ENCODE peak calls at places on chromosomes 4 and X, in five cellular contexts. M is GM12878, S is transverse colon, I is stomach, C is ovary. J is an unnamed sample.

GRCh38 chr4:151097759-151098158 is 1.7 kb upstream of the RPS3A start:
- DNase-seq in M (no peak), S (no peak), I (no peak), C (no peak), J (no peak)

GRCh38 chr4:8391972-8392371 is 48.6 kb downstream of the ACOX3 start:
- DNase-seq in M (peak; percentile 60), S (peak; percentile 53), I (no peak), C (peak; percentile 76), J (no peak)

GRCh38 chrX:39260965-39261364 is 459.7 kb downstream of the MID1IP1 start:
- DNase-seq in M (no peak), S (no peak), I (no peak), C (no peak), J (no peak)

GRCh38 chrX:153878969-153879653 is 6.9 kb downstream of the L1CAM start:
- DNase-seq in M (no peak), S (no peak), I (no peak), C (no peak), J (no peak)

GRCh38 chrX:69489625-69490024 is 14.5 kb upstream of the NALF2 start:
- DNase-seq in M (no peak), S (no peak), I (no peak), C (no peak), J (no peak)

GRCh38 chrX:111071542-111072277 is 24.3 kb upstream of the PAK3 start:
- DNase-seq in M (no peak), S (no peak), I (no peak), C (no peak), J (no peak)

GRCh38 chr4:39096847-39097246 is 34.8 kb downstream of the KLHL5 start:
- DNase-seq in M (no peak), S (no peak), I (no peak), C (no peak), J (no peak)

GRCh38 chrX:71919886-71920285 is 9.2 kb downstream of the NHSL2 start:
- DNase-seq in M (no peak), S (no peak), I (no peak), C (no peak), J (no peak)

GRCh38 chrX:28851871-28852270 is 264.6 kb downstream of the IL1RAPL1 start:
- DNase-seq in M (no peak), S (no peak), I (no peak), C (no peak), J (no peak)

DNA sequence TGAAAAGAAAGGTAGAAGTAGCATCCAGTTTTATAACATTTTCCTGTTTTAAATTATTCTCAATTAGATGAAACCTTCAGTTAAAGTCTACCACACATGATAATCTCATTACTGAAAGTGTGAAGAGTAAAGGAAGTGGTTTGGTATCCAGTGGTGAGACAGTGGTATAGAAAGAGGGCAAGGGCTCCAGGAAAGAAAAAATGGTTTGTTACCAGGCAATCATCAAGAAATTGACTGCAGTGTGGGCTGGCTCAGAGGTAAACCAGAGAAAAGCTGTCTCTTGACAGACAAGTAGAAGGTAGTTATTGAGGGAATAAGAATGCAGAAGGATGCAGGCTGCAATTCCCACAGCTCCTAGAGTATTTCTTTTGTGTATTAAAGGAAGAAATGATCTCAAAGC is 406.2 kb downstream of the TLL1 start:
- DNase-seq in M (no peak), S (no peak), I (no peak), C (no peak), J (no peak)
- TF ChIP-seq EP300 in M (no peak), S (no peak), I (no peak), C (no peak), J (no peak)

DNA sequence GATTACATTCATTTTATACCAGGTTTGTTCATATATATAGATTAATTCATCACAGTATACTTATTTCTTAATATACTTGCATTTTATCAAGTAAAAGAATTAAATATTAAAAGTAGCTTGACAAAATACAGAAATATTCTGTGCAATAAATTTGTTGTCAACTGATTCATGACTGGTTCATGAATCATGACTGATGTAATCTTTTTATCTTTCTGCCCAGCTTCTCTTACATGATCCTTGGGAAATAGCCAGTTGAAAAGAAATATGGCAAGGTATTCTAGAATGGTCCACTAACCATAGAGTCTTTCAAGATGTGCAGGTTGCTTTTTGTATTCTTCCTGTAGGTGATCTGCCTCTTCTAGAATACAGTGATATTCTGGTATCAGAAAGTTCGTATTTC is 4.2 kb upstream of the CCNA2 start:
- DNase-seq in M (no peak), S (no peak), I (no peak), C (no peak), J (no peak)
- TF ChIP-seq EP300 in M (no peak), S (no peak), I (no peak), C (no peak), J (no peak)

DNA sequence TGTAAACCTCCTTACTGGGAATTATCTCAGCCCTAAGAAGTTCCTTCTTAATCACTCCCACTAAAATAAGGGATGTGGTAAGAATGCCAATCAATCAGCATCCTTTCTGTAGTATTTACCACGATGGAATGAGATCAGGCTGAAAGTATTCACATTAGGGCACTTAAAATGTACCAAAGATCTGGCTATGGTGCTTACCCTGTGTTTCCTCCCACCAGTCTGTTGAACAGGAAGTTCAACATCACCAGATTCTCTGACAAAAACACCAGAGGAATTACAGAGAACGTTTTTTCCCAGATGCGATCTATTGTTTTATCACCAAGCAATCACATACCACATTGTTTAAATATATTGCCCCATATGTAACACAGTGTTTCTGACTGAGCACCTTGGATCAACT is 2.1 kb upstream of the CLCN3 start:
- DNase-seq in M (no peak), S (no peak), I (no peak), C (no peak), J (no peak)
- TF ChIP-seq EP300 in M (no peak), S (no peak), I (no peak), C (no peak), J (no peak)

GRCh38 chr4:137610960-137611359 is 78.7 kb upstream of the PCDH18 start:
- DNase-seq in M (no peak), S (no peak), I (no peak), C (no peak), J (no peak)

GRCh38 chr4:137609693-137610450 is 77.6 kb upstream of the PCDH18 start:
- DNase-seq in M (no peak), S (no peak), I (no peak), C (no peak), J (no peak)

GRCh38 chr4:137611998-137612700 is 79.9 kb upstream of the PCDH18 start:
- DNase-seq in M (no peak), S (no peak), I (no peak), C (no peak), J (no peak)

GRCh38 chr4:137602401-137602800 is 70.1 kb upstream of the PCDH18 start:
- DNase-seq in M (no peak), S (no peak), I (no peak), C (no peak), J (no peak)

GRCh38 chr4:137608085-137608484 is 75.8 kb upstream of the PCDH18 start:
- DNase-seq in M (no peak), S (no peak), I (no peak), C (no peak), J (no peak)
- TF ChIP-seq EP300 in M (no peak), S (no peak), I (no peak), C (no peak), J (no peak)

GRCh38 chr4:148163011-148163410 is 279.2 kb downstream of the NR3C2 start:
- DNase-seq in M (no peak), S (no peak), I (no peak), C (no peak), J (no peak)

GRCh38 chr4:148161601-148162000 is 280.6 kb downstream of the NR3C2 start:
- DNase-seq in M (no peak), S (no peak), I (no peak), C (no peak), J (no peak)

GRCh38 chr4:148166132-148166531 is 276.1 kb downstream of the NR3C2 start:
- DNase-seq in M (no peak), S (no peak), I (no peak), C (no peak), J (no peak)

GRCh38 chr4:148162554-148162953 is 279.7 kb downstream of the NR3C2 start:
- DNase-seq in M (no peak), S (no peak), I (no peak), C (no peak), J (no peak)

DNA sequence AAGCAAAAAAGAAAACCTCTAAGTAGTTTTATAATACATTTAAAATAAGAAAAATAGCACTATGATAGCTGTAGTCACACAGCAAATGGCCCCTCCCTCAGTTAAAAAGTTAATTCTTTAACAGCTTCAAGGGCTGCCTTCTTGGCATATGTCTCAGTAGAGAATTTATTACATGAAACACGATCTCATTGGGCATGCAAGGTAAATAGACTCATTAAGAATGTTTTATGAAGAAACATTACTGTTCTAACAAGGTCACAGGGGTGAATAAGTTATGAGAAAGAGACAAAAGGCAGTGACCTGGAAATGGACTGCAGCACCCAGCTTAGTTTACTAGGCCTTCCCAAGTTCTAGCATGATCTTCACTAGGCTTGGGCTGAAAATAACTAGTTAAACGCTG is 277.7 kb downstream of the NR3C2 start:
- DNase-seq in M (no peak), S (no peak), I (no peak), C (no peak), J (no peak)
- TF ChIP-seq EP300 in M (no peak), S (no peak), I (no peak), C (no peak), J (no peak)

DNA sequence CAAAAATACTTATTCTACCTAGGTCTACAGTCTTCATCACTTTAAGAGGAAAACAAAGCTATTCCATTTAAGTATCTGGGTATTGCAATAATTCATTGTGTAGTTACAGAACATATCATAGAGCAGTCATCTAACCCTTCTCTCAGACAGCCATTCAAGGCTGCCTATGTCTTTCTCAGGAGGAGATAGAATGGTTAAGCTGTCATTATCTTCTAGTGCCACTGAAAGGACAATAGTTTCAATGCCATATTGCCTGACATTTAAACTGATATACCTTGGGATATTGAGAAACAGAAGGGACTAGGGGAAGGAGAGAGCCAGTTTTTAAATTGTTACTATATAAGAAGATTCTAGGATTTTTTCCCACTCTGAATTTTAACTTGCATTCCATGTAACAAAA is 527.0 kb downstream of the GRID2 start:
- DNase-seq in M (no peak), S (no peak), I (no peak), C (no peak), J (no peak)
- TF ChIP-seq EP300 in M (no peak), S (no peak), I (no peak), C (no peak), J (no peak)

GRCh38 chr4:80507077-80507476 is 171.5 kb downstream of the CFAP299 start:
- DNase-seq in M (no peak), S (no peak), I (no peak), C (no peak), J (no peak)
- TF ChIP-seq EP300 in M (no peak), S (no peak), I (no peak), C (no peak), J (no peak)

GRCh38 chr4:87530868-87531267 is 1.7 kb upstream of the SPARCL1 start:
- DNase-seq in M (no peak), S (peak; percentile 52), I (peak; percentile 30), C (peak; percentile 87), J (peak; percentile 77)
- TF ChIP-seq EP300 in M (no peak), S (peak; percentile 92), I (peak; percentile 97), C (peak; percentile 91), J (peak; percentile 97)

GRCh38 chr4:86130160-86130933 is 229.5 kb downstream of the MAPK10 start:
- DNase-seq in M (no peak), S (no peak), I (no peak), C (no peak), J (no peak)
- TF ChIP-seq EP300 in M (no peak), S (no peak), I (no peak), C (no peak), J (no peak)

J was measured in suprapubic skin.